ENCODE peak calls at places on chromosomes 6 and 20, in nine cellular contexts. One of them, this sample, is unnamed.

GRCh38 chr6:54810182-54810581 is 36.4 kb upstream of the FAM83B start:
- DNase-seq in PC-9: no peak
- DNase-seq in adrenal gland: no peak
- DNase-seq in transverse colon: no peak
- DNase-seq in cardiac muscle cell: no peak
- DNase-seq in colonic mucosa: no peak
- DNase-seq in A673: no peak
- DNase-seq in left lung: no peak
- DNase-seq in right lobe of liver: no peak
- DNase-seq in this sample: no peak

GRCh38 chr20:50744143-50744792 is 12.9 kb downstream of the PARD6B start:
- DNase-seq in left lung: peak; percentile 48
- DNase-seq in adrenal gland: peak; percentile 85
- DNase-seq in right lobe of liver: peak; percentile 75
- DNase-seq in colonic mucosa: peak; percentile 69
- DNase-seq in cardiac muscle cell: peak; percentile 83
- DNase-seq in PC-9: peak; percentile 83
- DNase-seq in transverse colon: peak; percentile 68
- DNase-seq in A673: peak; percentile 86
- DNase-seq in this sample: peak; percentile 91

GRCh38 chr6:75418233-75418632 is 75.4 kb downstream of the FILIP1 start:
- DNase-seq in adrenal gland: no peak
- DNase-seq in right lobe of liver: no peak
- DNase-seq in cardiac muscle cell: no peak
- DNase-seq in A673: no peak
- DNase-seq in transverse colon: no peak
- DNase-seq in PC-9: no peak
- DNase-seq in colonic mucosa: no peak
- DNase-seq in left lung: no peak
- DNase-seq in this sample: peak; percentile 50

GRCh38 chr20:5127859-5128409 is 1.1 kb downstream of the CDS2 start:
- DNase-seq in adrenal gland: no peak
- DNase-seq in left lung: no peak
- DNase-seq in colonic mucosa: no peak
- DNase-seq in PC-9: no peak
- DNase-seq in cardiac muscle cell: no peak
- DNase-seq in right lobe of liver: no peak
- DNase-seq in A673: no peak
- DNase-seq in transverse colon: no peak
- DNase-seq in this sample: no peak

GRCh38 chr6:133609404-133610270 is 279.3 kb upstream of the TCF21 start:
- DNase-seq in transverse colon: no peak
- DNase-seq in left lung: no peak
- DNase-seq in right lobe of liver: no peak
- DNase-seq in A673: no peak
- DNase-seq in cardiac muscle cell: no peak
- DNase-seq in PC-9: peak; percentile 96
- DNase-seq in adrenal gland: no peak
- DNase-seq in colonic mucosa: no peak
- DNase-seq in this sample: peak; percentile 100

GRCh38 chr20:58148891-58149290 is 79.6 kb downstream of the ANKRD60 start:
- DNase-seq in cardiac muscle cell: no peak
- DNase-seq in right lobe of liver: no peak
- DNase-seq in transverse colon: no peak
- DNase-seq in A673: no peak
- DNase-seq in adrenal gland: no peak
- DNase-seq in colonic mucosa: no peak
- DNase-seq in PC-9: no peak
- DNase-seq in left lung: no peak
- DNase-seq in this sample: no peak

GRCh38 chr6:42142118-42142835 is at the start of gene C6orf132:
- DNase-seq in adrenal gland: peak; percentile 38
- DNase-seq in colonic mucosa: peak; percentile 86
- DNase-seq in right lobe of liver: no peak
- DNase-seq in A673: no peak
- DNase-seq in PC-9: peak; percentile 81
- DNase-seq in cardiac muscle cell: peak; percentile 70
- DNase-seq in transverse colon: peak; percentile 87
- DNase-seq in left lung: peak; percentile 73
- DNase-seq in this sample: no peak

GRCh38 chr6:147621280-147621679 is 112.8 kb downstream of the SAMD5 start:
- DNase-seq in PC-9: no peak
- DNase-seq in colonic mucosa: no peak
- DNase-seq in transverse colon: no peak
- DNase-seq in adrenal gland: peak; percentile 63
- DNase-seq in right lobe of liver: no peak
- DNase-seq in cardiac muscle cell: no peak
- DNase-seq in A673: no peak
- DNase-seq in left lung: no peak
- DNase-seq in this sample: peak; percentile 36

GRCh38 chr20:46951840-46952497 is 57.3 kb downstream of the EYA2 start:
- DNase-seq in cardiac muscle cell: no peak
- DNase-seq in adrenal gland: no peak
- DNase-seq in A673: no peak
- DNase-seq in colonic mucosa: no peak
- DNase-seq in left lung: no peak
- DNase-seq in right lobe of liver: no peak
- DNase-seq in PC-9: no peak
- DNase-seq in transverse colon: no peak
- DNase-seq in this sample: no peak

GRCh38 chr6:165019681-165020080 is 289.7 kb downstream of the C6orf118 start:
- DNase-seq in colonic mucosa: no peak
- DNase-seq in cardiac muscle cell: no peak
- DNase-seq in left lung: no peak
- DNase-seq in adrenal gland: no peak
- DNase-seq in transverse colon: no peak
- DNase-seq in right lobe of liver: no peak
- DNase-seq in A673: no peak
- DNase-seq in PC-9: no peak
- DNase-seq in this sample: no peak

GRCh38 chr6:52499026-52499425 is 77.8 kb downstream of the TRAM2 start:
- DNase-seq in A673: no peak
- DNase-seq in cardiac muscle cell: no peak
- DNase-seq in colonic mucosa: no peak
- DNase-seq in right lobe of liver: no peak
- DNase-seq in transverse colon: no peak
- DNase-seq in left lung: no peak
- DNase-seq in PC-9: no peak
- DNase-seq in adrenal gland: no peak
- DNase-seq in this sample: peak; percentile 68

GRCh38 chr20:38164624-38165088 is 414 bp downstream of the TGM2 start:
- DNase-seq in A673: no peak
- DNase-seq in left lung: no peak
- DNase-seq in cardiac muscle cell: no peak
- DNase-seq in right lobe of liver: no peak
- DNase-seq in adrenal gland: no peak
- DNase-seq in colonic mucosa: no peak
- DNase-seq in PC-9: no peak
- DNase-seq in transverse colon: no peak
- DNase-seq in this sample: no peak
- H3K4me3 ChIP-seq in A673: peak overlapping the region; percentile 35
- H3K4me3 ChIP-seq in left lung: peak overlapping the region; percentile 55
- H3K4me3 ChIP-seq in cardiac muscle cell: peak overlapping the region; percentile 41
- H3K4me3 ChIP-seq in right lobe of liver: peak overlapping the region; percentile 76
- H3K4me3 ChIP-seq in adrenal gland: peak overlapping the region; percentile 45
- H3K4me3 ChIP-seq in colonic mucosa: peak overlapping the region; percentile 41
- H3K4me3 ChIP-seq in PC-9: peak overlapping the region; percentile 98
- H3K4me3 ChIP-seq in transverse colon: peak overlapping the region; percentile 27
- H3K4me3 ChIP-seq in this sample: peak overlapping the region; percentile 63

GRCh38 chr6:40986871-40987270 is 52.1 kb downstream of the UNC5CL start:
- DNase-seq in colonic mucosa: no peak
- DNase-seq in A673: no peak
- DNase-seq in transverse colon: no peak
- DNase-seq in adrenal gland: no peak
- DNase-seq in cardiac muscle cell: no peak
- DNase-seq in left lung: no peak
- DNase-seq in PC-9: no peak
- DNase-seq in right lobe of liver: no peak
- DNase-seq in this sample: no peak

GRCh38 chr6:40986364-40986763 is 52.7 kb downstream of the UNC5CL start:
- DNase-seq in A673: no peak
- DNase-seq in cardiac muscle cell: no peak
- DNase-seq in left lung: no peak
- DNase-seq in right lobe of liver: no peak
- DNase-seq in adrenal gland: no peak
- DNase-seq in transverse colon: no peak
- DNase-seq in colonic mucosa: no peak
- DNase-seq in PC-9: no peak
- DNase-seq in this sample: no peak

GRCh38 chr6:40989204-40990179 is 49.5 kb downstream of the UNC5CL start:
- DNase-seq in colonic mucosa: no peak
- DNase-seq in cardiac muscle cell: no peak
- DNase-seq in right lobe of liver: no peak
- DNase-seq in transverse colon: no peak
- DNase-seq in A673: no peak
- DNase-seq in adrenal gland: no peak
- DNase-seq in PC-9: no peak
- DNase-seq in left lung: no peak
- DNase-seq in this sample: no peak

GRCh38 chr6:40988634-40989033 is 50.4 kb downstream of the UNC5CL start:
- DNase-seq in right lobe of liver: no peak
- DNase-seq in adrenal gland: no peak
- DNase-seq in transverse colon: no peak
- DNase-seq in A673: no peak
- DNase-seq in cardiac muscle cell: no peak
- DNase-seq in colonic mucosa: no peak
- DNase-seq in left lung: no peak
- DNase-seq in PC-9: no peak
- DNase-seq in this sample: no peak

DNA sequence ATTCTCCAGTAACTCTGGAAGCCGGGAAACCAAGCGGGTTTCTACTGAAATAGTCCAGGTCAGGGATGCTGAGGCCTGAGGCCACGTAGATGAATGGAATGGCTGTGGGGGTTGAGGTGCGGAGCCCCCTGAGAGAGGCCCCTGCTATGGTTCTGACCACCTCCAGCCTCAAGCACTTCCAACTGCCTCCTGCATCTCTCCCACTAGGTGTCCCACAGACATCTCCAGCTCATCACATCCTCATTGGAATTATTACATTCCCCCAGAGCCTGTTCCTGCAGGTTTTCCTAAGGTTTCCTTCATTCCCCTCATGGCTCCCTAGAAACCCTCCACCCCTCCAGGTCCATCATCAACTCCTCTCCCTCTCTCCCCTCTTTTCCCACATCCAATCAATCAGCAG is 48.7 kb downstream of the UNC5CL start:
- DNase-seq in left lung: no peak
- DNase-seq in colonic mucosa: no peak
- DNase-seq in cardiac muscle cell: no peak
- DNase-seq in right lobe of liver: no peak
- DNase-seq in transverse colon: no peak
- DNase-seq in A673: no peak
- DNase-seq in adrenal gland: no peak
- DNase-seq in PC-9: no peak
- DNase-seq in this sample: no peak
- TF ChIP-seq CTCF in left lung: no peak
- TF ChIP-seq CTCF in colonic mucosa: no peak
- TF ChIP-seq CTCF in cardiac muscle cell: no peak
- TF ChIP-seq CTCF in right lobe of liver: no peak
- TF ChIP-seq CTCF in transverse colon: no peak
- TF ChIP-seq CTCF in A673: peak; percentile 26
- TF ChIP-seq CTCF in adrenal gland: no peak
- TF ChIP-seq CTCF in PC-9: no peak
- TF ChIP-seq CTCF in this sample: peak; percentile 6

GRCh38 chr6:106103728-106104109 is 17.6 kb downstream of the PRDM1 start:
- DNase-seq in left lung: no peak
- DNase-seq in A673: no peak
- DNase-seq in cardiac muscle cell: no peak
- DNase-seq in PC-9: peak; percentile 17
- DNase-seq in transverse colon: peak; percentile 57
- DNase-seq in right lobe of liver: no peak
- DNase-seq in adrenal gland: no peak
- DNase-seq in colonic mucosa: peak; percentile 51
- DNase-seq in this sample: no peak
- H3K4me3 ChIP-seq in left lung: peak overlapping the region; percentile 23
- H3K4me3 ChIP-seq in A673: no peak overlapping the region
- H3K4me3 ChIP-seq in cardiac muscle cell: no peak overlapping the region
- H3K4me3 ChIP-seq in PC-9: no peak overlapping the region
- H3K4me3 ChIP-seq in transverse colon: no peak overlapping the region
- H3K4me3 ChIP-seq in right lobe of liver: no peak overlapping the region
- H3K4me3 ChIP-seq in adrenal gland: no peak overlapping the region
- H3K4me3 ChIP-seq in colonic mucosa: peak overlapping the region; percentile 2
- H3K4me3 ChIP-seq in this sample: no peak overlapping the region

GRCh38 chr20:42949865-42950264 is 239.8 kb downstream of the PTPRT start:
- DNase-seq in cardiac muscle cell: no peak
- DNase-seq in transverse colon: no peak
- DNase-seq in PC-9: no peak
- DNase-seq in A673: no peak
- DNase-seq in left lung: no peak
- DNase-seq in right lobe of liver: no peak
- DNase-seq in colonic mucosa: no peak
- DNase-seq in adrenal gland: no peak
- DNase-seq in this sample: no peak
- TF ChIP-seq CTCF in cardiac muscle cell: no peak
- TF ChIP-seq CTCF in transverse colon: no peak
- TF ChIP-seq CTCF in PC-9: no peak
- TF ChIP-seq CTCF in A673: no peak
- TF ChIP-seq CTCF in left lung: no peak
- TF ChIP-seq CTCF in right lobe of liver: peak; percentile 16
- TF ChIP-seq CTCF in colonic mucosa: no peak
- TF ChIP-seq CTCF in adrenal gland: no peak
- TF ChIP-seq CTCF in this sample: no peak

This sample was measured in fibroblast of pulmonary artery.